ENCODE peak calls at places on chromosomes 6 and 20, in nine cellular contexts. G, J, Q, A, D, B, T, R and H are unnamed samples.

GRCh38 chr20:46139908-46140482 is 21.9 kb downstream of the CD40 start:
- DNase-seq in D (no peak), G (no peak), R (no peak), J (no peak), Q (no peak), A (no peak), T (no peak), B (no peak), H (no peak)

GRCh38 chr20:32522525-32522774 is 62.7 kb downstream of the NOL4L start:
- DNase-seq in J (no peak), T (no peak), R (no peak), B (no peak), D (no peak), A (no peak), Q (no peak), G (no peak), H (no peak)

GRCh38 chr6:169828176-169828575 is 76.8 kb downstream of the ERMARD start:
- DNase-seq in B (no peak), T (no peak), J (no peak), D (no peak), G (no peak), R (no peak), A (no peak), Q (no peak), H (no peak)

GRCh38 chr20:24957326-24957996 is 8.4 kb downstream of the CST7 start:
- DNase-seq in T (no peak), B (no peak), A (no peak), G (no peak), J (no peak), D (no peak), R (no peak), Q (peak), H (no peak)

GRCh38 chr20:5621305-5621704 is 128.9 kb upstream of the SHLD1 start:
- DNase-seq in R (peak), G (no peak), T (peak), B (peak), J (peak), Q (no peak), D (no peak), A (no peak), H (no peak)

GRCh38 chr6:157510329-157511188 is 129.6 kb downstream of the ZDHHC14 start:
- DNase-seq in A (no peak), G (no peak), J (no peak), D (no peak), T (no peak), R (no peak), Q (no peak), B (no peak), H (no peak)

GRCh38 chr6:4581468-4582420 is 194.5 kb upstream of the CDYL start:
- DNase-seq in R (peak), Q (no peak), G (peak), J (no peak), T (peak), D (peak), B (no peak), A (no peak), H (no peak)

GRCh38 chr6:100913400-100914276 is 32.5 kb upstream of the ASCC3 start:
- DNase-seq in D (no peak), A (peak), R (no peak), J (no peak), G (no peak), B (no peak), T (no peak), Q (no peak), H (no peak)

GRCh38 chr6:12163744-12164507 is 126.2 kb upstream of the EDN1 start:
- DNase-seq in T (no peak), B (no peak), R (no peak), J (no peak), Q (no peak), D (no peak), G (no peak), A (no peak), H (no peak)

GRCh38 chr6:107698146-107698545 is 126.0 kb downstream of the SCML4 start:
- DNase-seq in B (no peak), G (peak), Q (no peak), R (peak), D (no peak), A (no peak), J (no peak), T (peak), H (no peak)

GRCh38 chr20:42612262-42612661 is 577.4 kb downstream of the PTPRT start:
- DNase-seq in G (no peak), R (no peak), J (no peak), A (no peak), T (no peak), B (no peak), Q (no peak), D (no peak), H (no peak)

GRCh38 chr6:69408886-69409285 is 387.9 kb downstream of the LMBRD1 start:
- DNase-seq in T (no peak), R (no peak), G (no peak), B (no peak), Q (peak), A (no peak), J (no peak), D (no peak), H (no peak)

GRCh38 chr6:90787411-90787810 is 200.5 kb upstream of the MAP3K7 start:
- DNase-seq in A (no peak), D (no peak), T (no peak), R (no peak), Q (no peak), J (no peak), G (no peak), B (no peak), H (no peak)

GRCh38 chr20:21102691-21103311 is 3.4 kb downstream of the LINC00237 start:
- DNase-seq in G (no peak), Q (peak), J (peak), B (peak), T (peak), A (no peak), R (no peak), D (no peak), H (peak)

GRCh38 chr6:168188310-168188973 is 109.4 kb upstream of the FRMD1 start:
- DNase-seq in Q (no peak), B (no peak), J (no peak), R (no peak), G (no peak), D (no peak), T (no peak), A (no peak), H (no peak)

GRCh38 chr6:37029249-37029959 is 23.9 kb downstream of the FGD2 start:
- DNase-seq in Q (peak), G (peak), J (peak), T (peak), B (peak), A (peak), D (peak), R (peak), H (no peak)

GRCh38 chr6:10425177-10425972 is 10.5 kb upstream of the TFAP2A start:
- DNase-seq in A (no peak), B (no peak), Q (no peak), R (no peak), J (no peak), T (no peak), D (no peak), G (peak), H (no peak)

GRCh38 chr6:32952817-32953739 is at the start of gene HLA-DMA:
- DNase-seq in J (peak), B (peak), G (peak), R (peak), Q (peak), A (peak), D (peak), T (peak), H (peak)

GRCh38 chr20:38842558-38842981 is 37.1 kb downstream of the PPP1R16B start:
- DNase-seq in J (no peak), Q (no peak), R (no peak), T (no peak), D (no peak), A (no peak), G (no peak), B (no peak), H (no peak)

GRCh38 chr6:89023591-89024441 is 56.7 kb upstream of the PNRC1 start:
- DNase-seq in R (peak), B (no peak), A (no peak), J (no peak), G (peak), D (no peak), Q (no peak), T (peak), H (no peak)

GRCh38 chr6:156868385-156868784 is 91.2 kb downstream of the ARID1B start:
- DNase-seq in J (no peak), B (no peak), T (no peak), G (no peak), R (no peak), D (no peak), A (no peak), Q (no peak), H (no peak)

GRCh38 chr6:134992155-134992554 is 42.3 kb upstream of the ALDH8A1 start:
- DNase-seq in B (no peak), Q (no peak), G (no peak), D (no peak), T (no peak), J (no peak), A (no peak), R (no peak), H (no peak)

GRCh38 chr6:125931733-125932450 is 24.7 kb upstream of the HINT3 start:
- DNase-seq in G (peak), D (no peak), B (no peak), A (no peak), Q (no peak), R (no peak), J (no peak), T (no peak), H (no peak)

GRCh38 chr20:19992996-19993908 is 23.9 kb upstream of the NAA20 start:
- DNase-seq in Q (no peak), J (peak), D (peak), B (no peak), T (peak), G (peak), A (peak), R (peak), H (no peak)

GRCh38 chr6:21899708-21900107 is 306.2 kb downstream of the SOX4 start:
- DNase-seq in R (peak), B (no peak), G (no peak), A (no peak), T (peak), Q (no peak), J (no peak), D (no peak), H (no peak)

GRCh38 chr6:105988321-105988720 is 97.8 kb upstream of the PRDM1 start:
- DNase-seq in Q (no peak), T (no peak), B (no peak), G (peak), R (peak), J (no peak), A (no peak), D (no peak), H (no peak)

GRCh38 chr6:29201966-29202365 is 31.3 kb downstream of the OR2J2 start:
- DNase-seq in Q (no peak), J (no peak), R (no peak), B (peak), D (no peak), G (no peak), T (no peak), A (no peak), H (no peak)
- H3K4me3 ChIP-seq in Q (no peak), J (no peak), R (no peak), B (no peak), D (no peak), G (no peak), T (no peak), A (no peak), H (no peak)

DNA sequence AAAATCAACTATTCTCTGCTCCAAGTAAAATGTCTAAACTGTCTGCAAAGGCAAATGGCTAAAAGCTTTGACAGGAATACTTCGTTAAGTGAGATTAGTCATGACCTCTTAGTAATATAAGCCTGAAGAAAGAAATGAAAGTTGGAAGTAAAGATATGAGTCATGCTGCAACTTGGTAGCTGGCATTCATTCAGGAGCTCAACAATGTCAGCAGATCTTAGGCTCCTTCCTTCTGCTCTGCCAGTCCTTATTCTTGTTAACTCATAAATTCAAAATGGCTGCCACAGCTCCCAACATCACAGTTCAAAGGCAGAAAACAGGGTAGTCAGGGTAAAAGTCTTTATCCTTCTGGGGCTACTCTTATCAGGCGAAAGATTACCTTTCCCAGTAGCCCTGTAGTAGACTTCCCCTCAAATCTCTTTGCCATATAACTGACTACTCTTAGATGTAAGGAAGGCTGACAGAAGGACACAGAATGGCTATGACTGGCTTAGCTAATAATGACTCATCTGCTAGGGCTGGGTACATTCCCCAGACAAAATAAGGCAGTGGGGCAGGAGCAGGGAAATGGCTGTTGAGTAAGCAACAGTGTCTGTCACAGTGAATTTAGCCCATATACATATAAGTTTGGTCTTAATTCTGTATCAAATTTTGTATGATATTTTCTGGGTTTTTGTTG is 24.4 kb upstream of the C6orf62 start:
- DNase-seq in G (peak), Q (no peak), J (peak), D (peak), B (no peak), T (peak), A (no peak), R (peak), H (no peak)
- H3K4me3 ChIP-seq in G (peak), Q (no peak), J (no peak), D (peak), B (no peak), T (peak), A (no peak), R (peak), H (no peak)

DNA sequence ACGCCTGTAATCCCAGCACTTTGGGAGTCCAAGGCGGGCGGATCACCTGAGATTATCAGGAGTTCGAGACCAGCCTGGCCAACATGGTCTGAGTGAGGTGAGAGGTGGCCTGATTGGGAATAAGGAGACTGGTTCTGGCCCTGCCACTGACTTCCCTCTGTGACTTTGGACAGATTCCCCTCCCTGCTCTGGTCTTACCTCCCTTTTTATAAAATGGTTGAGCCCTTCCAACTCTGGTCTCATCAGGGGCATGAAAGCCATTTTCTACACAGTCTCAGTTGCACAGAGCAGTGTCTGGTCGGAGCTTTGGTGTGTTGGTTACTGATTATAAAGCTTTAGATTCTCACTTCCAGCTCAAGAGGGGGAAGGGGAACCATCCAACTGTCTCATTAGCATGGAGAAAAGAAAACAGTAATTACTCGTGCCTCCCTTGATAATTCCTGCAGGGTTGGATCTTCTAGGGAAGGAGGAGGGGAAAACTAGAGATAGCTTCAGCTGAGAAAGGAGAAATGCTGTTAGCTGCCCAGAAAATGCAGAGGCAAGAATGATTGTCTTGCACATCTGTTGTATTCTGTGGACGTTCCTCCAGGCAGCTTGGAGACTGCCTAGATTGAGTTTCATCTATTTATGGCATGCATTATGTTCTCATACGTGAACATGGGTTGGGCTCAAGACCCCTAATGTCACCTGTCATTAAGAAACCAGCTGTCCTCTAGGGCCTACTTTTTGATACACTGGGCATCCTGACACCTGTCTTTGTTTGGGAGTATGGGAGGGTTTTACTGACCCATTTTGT is 30.4 kb downstream of the RALY start:
- DNase-seq in B (no peak), R (no peak), J (no peak), T (no peak), A (no peak), Q (no peak), G (no peak), D (no peak), H (no peak)
- H3K4me3 ChIP-seq in B (no peak), R (no peak), J (no peak), T (no peak), A (no peak), Q (no peak), G (no peak), D (no peak), H (no peak)

DNA sequence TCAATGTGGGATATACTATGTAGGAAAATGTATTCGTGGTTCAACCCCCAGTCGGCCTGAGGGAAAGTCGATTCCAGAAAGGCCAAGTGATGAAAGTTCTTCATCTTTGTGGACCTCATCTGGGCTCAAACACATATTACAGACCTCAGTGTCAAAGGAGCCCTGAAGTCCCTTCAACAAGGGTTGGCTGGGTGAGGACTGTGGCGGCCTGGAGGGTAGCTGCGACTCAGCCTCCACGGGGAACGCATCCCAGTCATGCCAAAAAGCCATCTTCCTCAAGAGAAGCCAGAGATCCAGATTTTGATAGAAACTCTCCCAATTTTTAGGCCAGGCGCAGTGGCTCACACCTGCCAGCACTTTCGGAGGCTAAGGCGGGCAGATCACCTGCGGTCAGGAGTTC is 158.6 kb upstream of the PTPN1 start:
- DNase-seq in R (no peak), A (no peak), J (no peak), D (no peak), B (no peak), G (no peak), T (no peak), Q (peak), H (no peak)
- H3K4me3 ChIP-seq in R (no peak), A (no peak), J (no peak), D (no peak), B (no peak), G (no peak), T (no peak), Q (no peak), H (no peak)

GRCh38 chr20:62147528-62147927 is 4.0 kb downstream of the SS18L1 start:
- DNase-seq in A (no peak), D (no peak), T (no peak), R (no peak), G (no peak), B (no peak), Q (no peak), J (no peak), H (no peak)
- H3K4me3 ChIP-seq in A (no peak), D (no peak), T (no peak), R (no peak), G (no peak), B (no peak), Q (no peak), J (no peak), H (no peak)

GRCh38 chr6:110660066-110660655 is 155.1 kb downstream of the CDK19 start:
- DNase-seq in D (no peak), G (no peak), R (no peak), Q (no peak), B (no peak), J (no peak), A (no peak), T (no peak), H (no peak)
- H3K4me3 ChIP-seq in D (no peak), G (no peak), R (no peak), Q (no peak), B (no peak), J (no peak), A (no peak), T (no peak), H (no peak)

GRCh38 chr6:112300888-112301287 is 46.2 kb upstream of the RFPL4B start:
- DNase-seq in J (no peak), R (no peak), G (no peak), T (no peak), Q (no peak), A (no peak), B (no peak), D (no peak), H (no peak)
- H3K4me3 ChIP-seq in J (no peak), R (no peak), G (no peak), T (no peak), Q (no peak), A (no peak), B (no peak), D (peak), H (no peak)

DNA sequence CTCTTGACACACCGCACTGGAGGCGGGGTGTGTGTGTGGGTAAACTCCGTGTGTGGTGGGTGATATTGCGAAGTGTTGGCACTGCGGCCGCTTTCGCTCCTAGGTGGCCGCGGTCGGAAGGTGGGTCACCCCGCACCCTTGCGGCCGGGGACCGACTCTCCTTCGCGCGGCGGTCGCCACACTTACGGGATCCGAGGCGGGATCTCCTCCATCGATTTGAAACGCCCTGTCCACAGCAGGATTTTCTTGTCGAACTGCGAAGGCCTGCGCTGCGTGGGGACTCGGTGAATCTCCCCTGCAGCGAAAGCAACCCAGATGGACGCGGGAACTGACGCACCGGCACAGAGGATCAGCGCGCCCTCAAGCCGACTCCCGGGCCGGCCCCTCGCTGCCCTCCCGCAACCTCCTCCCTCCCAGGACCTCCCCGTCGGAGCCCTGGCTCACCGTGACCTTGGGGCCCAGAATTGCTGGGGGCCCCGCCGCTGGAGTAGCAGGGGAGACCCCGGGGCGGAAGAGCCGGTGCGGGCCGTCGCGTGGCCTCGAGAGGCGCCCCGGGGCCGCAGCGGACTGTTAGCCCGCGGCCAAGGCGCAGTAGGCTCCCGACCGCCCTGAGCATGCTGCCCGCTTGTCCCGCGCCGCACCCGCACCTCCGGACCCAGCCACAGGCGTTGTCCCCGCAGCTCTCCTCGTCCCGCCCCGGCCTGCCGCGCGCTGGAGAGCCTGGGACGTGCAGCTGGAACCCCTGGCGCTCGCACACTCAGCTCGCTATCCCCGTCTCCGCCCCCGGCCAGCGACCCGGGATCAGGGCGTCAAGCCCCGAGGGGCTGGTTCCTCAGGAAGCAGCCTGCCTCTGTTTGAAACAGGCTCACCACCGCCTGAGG is at the start of gene FAM162B:
- DNase-seq in B (no peak), A (peak), Q (peak), J (no peak), D (no peak), R (no peak), T (peak), G (peak), H (no peak)
- H3K4me3 ChIP-seq in B (peak), A (peak), Q (peak), J (peak), D (no peak), R (peak), T (peak), G (peak), H (no peak)